ENCODE peak calls at places on chromosomes 3 and 15, in six cellular contexts. One of them, this sample, is unnamed.

GRCh38 chr3:129112308-129113052 is 9.1 kb downstream of the RAB43 start:
- DNase-seq in neuronal stem cell: no peak
- DNase-seq in breast epithelium: no peak
- DNase-seq in Karpas-422: no peak
- DNase-seq in left ventricle myocardium inferior: no peak
- DNase-seq in A549: no peak
- DNase-seq in this sample: no peak

GRCh38 chr15:84725001-84725491 is 9.1 kb upstream of the SEC11A start:
- DNase-seq in breast epithelium: no peak
- DNase-seq in Karpas-422: no peak
- DNase-seq in left ventricle myocardium inferior: no peak
- DNase-seq in A549: no peak
- DNase-seq in neuronal stem cell: no peak
- DNase-seq in this sample: no peak

GRCh38 chr3:130260821-130261402 is 84.6 kb upstream of the COL6A5 start:
- DNase-seq in neuronal stem cell: no peak
- DNase-seq in A549: no peak
- DNase-seq in breast epithelium: no peak
- DNase-seq in left ventricle myocardium inferior: peak; percentile 24
- DNase-seq in Karpas-422: no peak
- DNase-seq in this sample: no peak

GRCh38 chr3:139538733-139539132 is 809 bp downstream of the RBP1 start:
- DNase-seq in left ventricle myocardium inferior: no peak
- DNase-seq in neuronal stem cell: no peak
- DNase-seq in A549: no peak
- DNase-seq in Karpas-422: no peak
- DNase-seq in breast epithelium: peak; percentile 26
- DNase-seq in this sample: no peak

GRCh38 chr3:107222927-107223326 is 154.3 kb upstream of the CCDC54 start:
- DNase-seq in neuronal stem cell: no peak
- DNase-seq in Karpas-422: no peak
- DNase-seq in A549: no peak
- DNase-seq in left ventricle myocardium inferior: no peak
- DNase-seq in breast epithelium: no peak
- DNase-seq in this sample: no peak

GRCh38 chr3:99084825-99085224 is 183.3 kb upstream of the DCBLD2 start:
- DNase-seq in breast epithelium: no peak
- DNase-seq in left ventricle myocardium inferior: no peak
- DNase-seq in Karpas-422: no peak
- DNase-seq in neuronal stem cell: no peak
- DNase-seq in A549: no peak
- DNase-seq in this sample: peak; percentile 64

GRCh38 chr3:119891944-119892721 is 110.2 kb downstream of the NR1I2 start:
- DNase-seq in Karpas-422: peak; percentile 86
- DNase-seq in breast epithelium: no peak
- DNase-seq in left ventricle myocardium inferior: no peak
- DNase-seq in neuronal stem cell: peak; percentile 54
- DNase-seq in A549: peak; percentile 74
- DNase-seq in this sample: no peak

GRCh38 chr3:119529883-119530282 is 29.5 kb downstream of the CD80 start:
- DNase-seq in left ventricle myocardium inferior: no peak
- DNase-seq in A549: no peak
- DNase-seq in breast epithelium: no peak
- DNase-seq in neuronal stem cell: no peak
- DNase-seq in Karpas-422: no peak
- DNase-seq in this sample: no peak

GRCh38 chr3:51929420-51930003 is 12.2 kb downstream of the RRP9 start:
- DNase-seq in A549: no peak
- DNase-seq in breast epithelium: no peak
- DNase-seq in neuronal stem cell: no peak
- DNase-seq in Karpas-422: no peak
- DNase-seq in left ventricle myocardium inferior: no peak
- DNase-seq in this sample: no peak

GRCh38 chr3:196341142-196341541 is 3.0 kb upstream of the TM4SF19 start:
- DNase-seq in breast epithelium: no peak
- DNase-seq in neuronal stem cell: no peak
- DNase-seq in Karpas-422: no peak
- DNase-seq in A549: no peak
- DNase-seq in left ventricle myocardium inferior: no peak
- DNase-seq in this sample: no peak

GRCh38 chr3:135649361-135649760 is 316.2 kb upstream of the PPP2R3A start:
- DNase-seq in breast epithelium: no peak
- DNase-seq in A549: no peak
- DNase-seq in left ventricle myocardium inferior: no peak
- DNase-seq in Karpas-422: no peak
- DNase-seq in neuronal stem cell: no peak
- DNase-seq in this sample: no peak

GRCh38 chr15:78925956-78926743 is 18.7 kb downstream of the CTSH start:
- DNase-seq in left ventricle myocardium inferior: no peak
- DNase-seq in A549: no peak
- DNase-seq in neuronal stem cell: no peak
- DNase-seq in breast epithelium: no peak
- DNase-seq in Karpas-422: no peak
- DNase-seq in this sample: no peak

GRCh38 chr15:73870700-73871408 is 2.5 kb upstream of the TBC1D21 start:
- DNase-seq in breast epithelium: no peak
- DNase-seq in A549: peak; percentile 7
- DNase-seq in neuronal stem cell: no peak
- DNase-seq in left ventricle myocardium inferior: peak; percentile 81
- DNase-seq in Karpas-422: no peak
- DNase-seq in this sample: no peak

GRCh38 chr3:161369531-161369930 is 1.8 kb downstream of the SPTSSB start:
- DNase-seq in left ventricle myocardium inferior: no peak
- DNase-seq in neuronal stem cell: no peak
- DNase-seq in breast epithelium: no peak
- DNase-seq in A549: no peak
- DNase-seq in Karpas-422: no peak
- DNase-seq in this sample: no peak

GRCh38 chr3:37641556-37641955 is 220.1 kb upstream of the CTDSPL start:
- DNase-seq in Karpas-422: no peak
- DNase-seq in left ventricle myocardium inferior: no peak
- DNase-seq in A549: no peak
- DNase-seq in neuronal stem cell: no peak
- DNase-seq in breast epithelium: no peak
- DNase-seq in this sample: no peak

GRCh38 chr15:52540374-52541012 is 11.8 kb upstream of the MYO5A start:
- DNase-seq in A549: no peak
- DNase-seq in left ventricle myocardium inferior: no peak
- DNase-seq in Karpas-422: no peak
- DNase-seq in breast epithelium: no peak
- DNase-seq in neuronal stem cell: no peak
- DNase-seq in this sample: no peak

GRCh38 chr15:91942676-91943417 is 89.3 kb downstream of the SLCO3A1 start:
- DNase-seq in left ventricle myocardium inferior: peak; percentile 83
- DNase-seq in breast epithelium: peak; percentile 93
- DNase-seq in A549: peak; percentile 84
- DNase-seq in Karpas-422: peak; percentile 58
- DNase-seq in neuronal stem cell: no peak
- DNase-seq in this sample: peak; percentile 97

GRCh38 chr3:194761384-194761783 is 75.7 kb downstream of the FAM43A start:
- DNase-seq in left ventricle myocardium inferior: peak; percentile 40
- DNase-seq in Karpas-422: no peak
- DNase-seq in A549: no peak
- DNase-seq in breast epithelium: peak; percentile 69
- DNase-seq in neuronal stem cell: no peak
- DNase-seq in this sample: no peak

GRCh38 chr15:33126559-33127290 is 67.8 kb downstream of the FMN1 start:
- DNase-seq in A549: peak; percentile 70
- DNase-seq in left ventricle myocardium inferior: peak; percentile 71
- DNase-seq in breast epithelium: no peak
- DNase-seq in neuronal stem cell: no peak
- DNase-seq in Karpas-422: peak; percentile 53
- DNase-seq in this sample: peak; percentile 72

GRCh38 chr15:89088605-89089315 is 504 bp downstream of the ABHD2 start:
- DNase-seq in left ventricle myocardium inferior: peak; percentile 43
- DNase-seq in neuronal stem cell: no peak
- DNase-seq in A549: no peak
- DNase-seq in breast epithelium: no peak
- DNase-seq in Karpas-422: no peak
- DNase-seq in this sample: no peak

GRCh38 chr3:13142552-13143380 is 69.5 kb upstream of the IQSEC1 start:
- DNase-seq in breast epithelium: no peak
- DNase-seq in Karpas-422: no peak
- DNase-seq in left ventricle myocardium inferior: no peak
- DNase-seq in neuronal stem cell: no peak
- DNase-seq in A549: no peak
- DNase-seq in this sample: no peak

GRCh38 chr15:26772588-26773484 is at the start of gene GABRB3:
- DNase-seq in breast epithelium: no peak
- DNase-seq in Karpas-422: no peak
- DNase-seq in neuronal stem cell: peak; percentile 59
- DNase-seq in left ventricle myocardium inferior: peak; percentile 69
- DNase-seq in A549: peak; percentile 72
- DNase-seq in this sample: no peak

GRCh38 chr15:67396109-67396508 is 124.8 kb upstream of the C15orf61 start:
- DNase-seq in A549: no peak
- DNase-seq in left ventricle myocardium inferior: no peak
- DNase-seq in neuronal stem cell: no peak
- DNase-seq in breast epithelium: no peak
- DNase-seq in Karpas-422: no peak
- DNase-seq in this sample: no peak

GRCh38 chr3:37068031-37068430 is 74.7 kb downstream of the MLH1 start:
- DNase-seq in breast epithelium: no peak
- DNase-seq in A549: no peak
- DNase-seq in left ventricle myocardium inferior: no peak
- DNase-seq in Karpas-422: no peak
- DNase-seq in neuronal stem cell: no peak
- DNase-seq in this sample: no peak

GRCh38 chr3:141875893-141876380 is 506 bp upstream of the ATP1B3 start:
- DNase-seq in neuronal stem cell: peak; percentile 75
- DNase-seq in Karpas-422: no peak
- DNase-seq in A549: peak; percentile 81
- DNase-seq in left ventricle myocardium inferior: peak; percentile 61
- DNase-seq in breast epithelium: no peak
- DNase-seq in this sample: no peak

GRCh38 chr3:44506961-44507360 is 29.5 kb upstream of the ZNF445 start:
- DNase-seq in A549: no peak
- DNase-seq in neuronal stem cell: no peak
- DNase-seq in breast epithelium: no peak
- DNase-seq in Karpas-422: no peak
- DNase-seq in left ventricle myocardium inferior: no peak
- DNase-seq in this sample: no peak

GRCh38 chr3:64358853-64359252 is 133.6 kb upstream of the PRICKLE2 start:
- DNase-seq in A549: no peak
- DNase-seq in Karpas-422: no peak
- DNase-seq in left ventricle myocardium inferior: no peak
- DNase-seq in neuronal stem cell: no peak
- DNase-seq in breast epithelium: no peak
- DNase-seq in this sample: no peak

GRCh38 chr3:128073807-128074206 is 21.6 kb downstream of the SEC61A1 start:
- DNase-seq in left ventricle myocardium inferior: no peak
- DNase-seq in A549: no peak
- DNase-seq in breast epithelium: no peak
- DNase-seq in Karpas-422: no peak
- DNase-seq in neuronal stem cell: no peak
- DNase-seq in this sample: no peak

DNA sequence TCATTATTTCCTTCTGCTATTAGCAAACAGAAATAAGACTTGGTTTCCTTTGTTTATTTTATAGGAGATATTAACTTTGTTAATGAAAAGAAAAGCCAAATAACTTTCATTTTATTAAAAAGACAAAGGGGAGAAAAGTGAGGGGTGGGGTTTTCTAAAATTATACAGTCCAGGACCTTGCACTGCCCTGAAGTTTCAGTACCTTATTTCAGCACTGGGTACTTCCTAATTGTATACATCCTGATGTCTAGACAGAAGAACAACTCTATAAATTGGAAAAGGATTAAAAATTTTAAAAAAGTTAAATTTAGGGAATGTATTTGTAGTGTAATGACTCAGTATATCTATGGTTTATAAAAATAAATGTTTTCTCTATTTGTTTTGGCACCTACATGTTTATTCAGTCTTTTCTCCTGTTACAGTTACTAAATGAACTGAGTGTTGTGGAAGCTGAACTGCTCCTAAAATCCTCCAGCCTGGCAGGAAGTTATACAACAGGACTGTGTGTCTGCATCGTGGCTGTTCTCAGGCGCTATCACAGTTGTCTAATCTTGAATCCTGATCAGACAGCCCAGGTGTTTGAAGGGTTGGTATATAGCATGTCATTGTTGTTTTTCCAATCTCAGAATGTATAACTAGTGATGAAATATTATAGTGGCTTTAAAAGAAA is 27.6 kb upstream of the P2RY13 start:
- DNase-seq in Karpas-422: no peak
- DNase-seq in A549: no peak
- DNase-seq in breast epithelium: no peak
- DNase-seq in neuronal stem cell: no peak
- DNase-seq in left ventricle myocardium inferior: no peak
- DNase-seq in this sample: no peak
- H3K27ac ChIP-seq in Karpas-422: no peak overlapping the region
- H3K27ac ChIP-seq in A549: no peak overlapping the region
- H3K27ac ChIP-seq in breast epithelium: no peak overlapping the region
- H3K27ac ChIP-seq in neuronal stem cell: no peak overlapping the region
- H3K27ac ChIP-seq in left ventricle myocardium inferior: no peak overlapping the region
- H3K27ac ChIP-seq in this sample: no peak overlapping the region

GRCh38 chr3:46880884-46881818 is 3.6 kb downstream of the PTH1R start:
- DNase-seq in left ventricle myocardium inferior: no peak
- DNase-seq in neuronal stem cell: no peak
- DNase-seq in Karpas-422: no peak
- DNase-seq in breast epithelium: no peak
- DNase-seq in A549: no peak
- DNase-seq in this sample: no peak
- H3K27ac ChIP-seq in left ventricle myocardium inferior: peak overlapping the region; percentile 85
- H3K27ac ChIP-seq in neuronal stem cell: no peak overlapping the region
- H3K27ac ChIP-seq in Karpas-422: no peak overlapping the region
- H3K27ac ChIP-seq in breast epithelium: peak overlapping the region; percentile 92
- H3K27ac ChIP-seq in A549: peak overlapping the region; percentile 76
- H3K27ac ChIP-seq in this sample: no peak overlapping the region

GRCh38 chr3:182766108-182766507 is 27.2 kb upstream of the ATP11B start:
- DNase-seq in A549: no peak
- DNase-seq in breast epithelium: no peak
- DNase-seq in left ventricle myocardium inferior: no peak
- DNase-seq in neuronal stem cell: no peak
- DNase-seq in Karpas-422: no peak
- DNase-seq in this sample: no peak

GRCh38 chr3:182768413-182768812 is 24.9 kb upstream of the ATP11B start:
- DNase-seq in neuronal stem cell: no peak
- DNase-seq in breast epithelium: no peak
- DNase-seq in left ventricle myocardium inferior: no peak
- DNase-seq in A549: no peak
- DNase-seq in Karpas-422: no peak
- DNase-seq in this sample: no peak

GRCh38 chr3:182765287-182765686 is 28.0 kb upstream of the ATP11B start:
- DNase-seq in neuronal stem cell: no peak
- DNase-seq in left ventricle myocardium inferior: no peak
- DNase-seq in A549: no peak
- DNase-seq in Karpas-422: no peak
- DNase-seq in breast epithelium: no peak
- DNase-seq in this sample: no peak

GRCh38 chr3:182763896-182764295 is 29.4 kb upstream of the ATP11B start:
- DNase-seq in A549: no peak
- DNase-seq in left ventricle myocardium inferior: no peak
- DNase-seq in breast epithelium: no peak
- DNase-seq in Karpas-422: no peak
- DNase-seq in neuronal stem cell: no peak
- DNase-seq in this sample: no peak

GRCh38 chr3:182769673-182770072 is 23.6 kb upstream of the ATP11B start:
- DNase-seq in left ventricle myocardium inferior: no peak
- DNase-seq in neuronal stem cell: no peak
- DNase-seq in breast epithelium: no peak
- DNase-seq in A549: no peak
- DNase-seq in Karpas-422: no peak
- DNase-seq in this sample: no peak
- H3K27ac ChIP-seq in left ventricle myocardium inferior: no peak overlapping the region
- H3K27ac ChIP-seq in neuronal stem cell: no peak overlapping the region
- H3K27ac ChIP-seq in breast epithelium: no peak overlapping the region
- H3K27ac ChIP-seq in A549: no peak overlapping the region
- H3K27ac ChIP-seq in Karpas-422: no peak overlapping the region
- H3K27ac ChIP-seq in this sample: no peak overlapping the region

GRCh38 chr3:171650193-171650592 is 160.1 kb downstream of the PLD1 start:
- DNase-seq in Karpas-422: no peak
- DNase-seq in breast epithelium: no peak
- DNase-seq in neuronal stem cell: no peak
- DNase-seq in A549: no peak
- DNase-seq in left ventricle myocardium inferior: no peak
- DNase-seq in this sample: no peak
- H3K27ac ChIP-seq in Karpas-422: no peak overlapping the region
- H3K27ac ChIP-seq in breast epithelium: peak overlapping the region; percentile 35
- H3K27ac ChIP-seq in neuronal stem cell: no peak overlapping the region
- H3K27ac ChIP-seq in A549: no peak overlapping the region
- H3K27ac ChIP-seq in left ventricle myocardium inferior: peak overlapping the region; percentile 83
- H3K27ac ChIP-seq in this sample: no peak overlapping the region